ENCODE peak calls at places on chromosomes 2 and 18, in seven cellular contexts. E is BJ; Y is activated naive CD4-positive, alpha-beta T cell; T is T1000; Q is neural progenitor cell; F is CD8-positive, alpha-beta T cell; R is HCT116. Z is an unnamed sample.

GRCh38 chr2:10398496-10398895 is 49.6 kb downstream of the ODC1 start:
- DNase-seq in E (no peak), Y (no peak), T (no peak), Q (no peak), F (no peak), R (no peak), Z (no peak)

GRCh38 chr18:79519751-79520472 is 124.2 kb downstream of the NFATC1 start:
- DNase-seq in E (no peak), Y (no peak), T (no peak), Q (peak), F (peak), R (no peak), Z (no peak)

GRCh38 chr2:28161466-28161865 is 231.2 kb upstream of the FOSL2 start:
- DNase-seq in E (peak), Y (no peak), T (no peak), Q (no peak), F (no peak), R (no peak), Z (no peak)

GRCh38 chr2:52391576-52391975 is 1359.6 kb upstream of the NRXN1 start:
- DNase-seq in E (no peak), Y (no peak), T (no peak), Q (no peak), F (no peak), R (no peak), Z (no peak)

GRCh38 chr2:71612581-71613520 is 159.5 kb downstream of the DYSF start:
- DNase-seq in E (no peak), Y (no peak), T (no peak), Q (no peak), F (no peak), R (no peak), Z (no peak)

GRCh38 chr2:173239644-173240043 is 115.0 kb upstream of the CDCA7 start:
- DNase-seq in E (no peak), Y (no peak), T (no peak), Q (no peak), F (no peak), R (no peak), Z (no peak)

GRCh38 chr2:149422991-149423338 is 92.6 kb downstream of the LYPD6 start:
- DNase-seq in E (no peak), Y (no peak), T (no peak), Q (no peak), F (no peak), R (no peak), Z (no peak)

GRCh38 chr2:237714690-237715458 is 83.7 kb upstream of the RBM44 start:
- DNase-seq in E (no peak), Y (no peak), T (no peak), Q (peak), F (no peak), R (no peak), Z (no peak)

GRCh38 chr18:12652861-12653401 is 5.0 kb downstream of the SPIRE1 start:
- DNase-seq in E (no peak), Y (no peak), T (no peak), Q (peak), F (no peak), R (no peak), Z (no peak)

GRCh38 chr2:129459200-129459876 is 520.1 kb upstream of the RAB6C start:
- DNase-seq in E (no peak), Y (no peak), T (no peak), Q (no peak), F (no peak), R (no peak), Z (no peak)

GRCh38 chr2:223995569-223995968 is 38.3 kb downstream of the MRPL44 start:
- DNase-seq in E (peak), Y (no peak), T (no peak), Q (no peak), F (no peak), R (peak), Z (no peak)

GRCh38 chr18:13703899-13704298 is 22.5 kb downstream of the FAM210A start:
- DNase-seq in E (no peak), Y (no peak), T (no peak), Q (peak), F (no peak), R (peak), Z (no peak)

GRCh38 chr18:58345875-58346274 is 283.0 kb downstream of the ALPK2 start:
- DNase-seq in E (no peak), Y (no peak), T (no peak), Q (peak), F (no peak), R (no peak), Z (no peak)

GRCh38 chr2:200976710-200977109 is 13.2 kb upstream of the ORC2 start:
- DNase-seq in E (no peak), Y (no peak), T (no peak), Q (no peak), F (no peak), R (no peak), Z (no peak)

GRCh38 chr2:99624682-99625081 is 134.9 kb upstream of the REV1 start:
- DNase-seq in E (no peak), Y (no peak), T (no peak), Q (no peak), F (no peak), R (no peak), Z (no peak)

GRCh38 chr18:21912339-21913239 is 172.0 kb downstream of the MIB1 start:
- DNase-seq in E (no peak), Y (no peak), T (no peak), Q (peak), F (no peak), R (no peak), Z (no peak)

GRCh38 chr2:8312861-8313768 is 368.7 kb upstream of the ID2 start:
- DNase-seq in E (no peak), Y (no peak), T (no peak), Q (peak), F (no peak), R (peak), Z (no peak)

GRCh38 chr2:58620896-58621295 is 379.8 kb upstream of the FANCL start:
- DNase-seq in E (no peak), Y (no peak), T (no peak), Q (no peak), F (no peak), R (no peak), Z (no peak)

GRCh38 chr2:24707141-24707540 is 86.0 kb downstream of the PTRHD1 start:
- DNase-seq in E (no peak), Y (no peak), T (no peak), Q (no peak), F (no peak), R (no peak), Z (no peak)

GRCh38 chr18:26468931-26469340 is 79.4 kb downstream of the KCTD1 start:
- DNase-seq in E (no peak), Y (no peak), T (no peak), Q (peak), F (no peak), R (no peak), Z (no peak)

GRCh38 chr2:5364361-5364760 is 327.8 kb upstream of the SOX11 start:
- DNase-seq in E (no peak), Y (no peak), T (no peak), Q (no peak), F (no peak), R (no peak), Z (no peak)

GRCh38 chr2:70044290-70045040 is 42.8 kb upstream of the PCBP1 start:
- DNase-seq in E (no peak), Y (no peak), T (no peak), Q (no peak), F (no peak), R (no peak), Z (no peak)

GRCh38 chr2:187994464-187995331 is 297.0 kb upstream of the GULP1 start:
- DNase-seq in E (no peak), Y (no peak), T (no peak), Q (no peak), F (no peak), R (no peak), Z (peak)

GRCh38 chr2:219182331-219183150 is 4.5 kb downstream of the RETREG2 start:
- DNase-seq in E (no peak), Y (no peak), T (no peak), Q (no peak), F (no peak), R (no peak), Z (no peak)

GRCh38 chr18:46555213-46555612 is 101.8 kb downstream of the LOXHD1 start:
- DNase-seq in E (no peak), Y (no peak), T (no peak), Q (no peak), F (no peak), R (no peak), Z (no peak)

GRCh38 chr2:237408280-237408679 is 5.7 kb downstream of the COL6A3 start:
- DNase-seq in E (no peak), Y (no peak), T (no peak), Q (no peak), F (no peak), R (no peak), Z (no peak)

GRCh38 chr2:16257725-16258028 is 317.3 kb downstream of the MYCN start:
- DNase-seq in E (no peak), Y (no peak), T (no peak), Q (no peak), F (no peak), R (no peak), Z (no peak)

Z was measured in HFF-Myc.